ENCODE peak calls at places on chromosomes 1 and 21, in five cellular contexts. J is activated naive CD4-positive, alpha-beta T cell; L is stimulated activated effector memory CD8-positive, alpha-beta T cell treated with anti-CD3 and anti-CD28 coated beads, Interleukin-12 subunit alpha, Interleukin-12 subunit beta, amount 100 ng/mL, for 72 hours; V is HT1080; E is NCI-H1048. B is an unnamed sample.

GRCh38 chr1:2073382-2074230 is 23.4 kb downstream of the PRKCZ start:
- DNase-seq in V (no peak), L (no peak), E (no peak), J (no peak), B (no peak)

GRCh38 chr1:19811206-19811851 is 3.8 kb downstream of the RNF186 start:
- DNase-seq in E (no peak), V (peak), J (peak), L (peak), B (peak)

GRCh38 chr21:16775056-16775455 is 737.8 kb upstream of the CXADR start:
- DNase-seq in L (no peak), V (no peak), J (no peak), E (no peak), B (no peak)

GRCh38 chr1:7175507-7175906 is 390.3 kb downstream of the CAMTA1 start:
- DNase-seq in L (no peak), V (no peak), E (no peak), J (no peak), B (no peak)

GRCh38 chr1:117189109-117189437 is 21.7 kb downstream of the VTCN1 start:
- DNase-seq in J (no peak), L (no peak), E (no peak), V (no peak), B (no peak)

GRCh38 chr1:172533511-172534116 is 664 bp downstream of the SUCO start:
- DNase-seq in J (peak), V (peak), L (peak), E (no peak), B (peak)

GRCh38 chr1:55374801-55375616 is 159.8 kb upstream of the USP24 start:
- DNase-seq in V (no peak), J (no peak), L (no peak), E (no peak), B (no peak)

GRCh38 chr1:91513160-91513559 is 12.5 kb downstream of the CDC7 start:
- DNase-seq in E (no peak), J (no peak), V (no peak), L (no peak), B (no peak)

GRCh38 chr1:17630048-17630830 is 90.7 kb downstream of the ARHGEF10L start:
- DNase-seq in J (no peak), V (no peak), E (no peak), L (no peak), B (no peak)

GRCh38 chr1:33295023-33295422 is 25.9 kb downstream of the A3GALT2 start:
- DNase-seq in V (no peak), J (no peak), E (no peak), L (no peak), B (no peak)

GRCh38 chr1:155696524-155696923 is 7.6 kb downstream of the DAP3 start:
- DNase-seq in J (no peak), L (no peak), V (no peak), E (no peak), B (no peak)

GRCh38 chr1:41401899-41402298 is 40.7 kb downstream of the FOXO6 start:
- DNase-seq in V (no peak), E (no peak), J (no peak), L (no peak), B (no peak)

GRCh38 chr1:81600878-81601658 is 199.7 kb upstream of the ADGRL2 start:
- DNase-seq in L (no peak), J (no peak), V (no peak), E (no peak), B (no peak)

GRCh38 chr1:17260264-17260663 is 11.4 kb downstream of the PADI3 start:
- DNase-seq in V (no peak), E (no peak), J (no peak), L (no peak), B (no peak)

GRCh38 chr1:166166701-166167394 is at the start of gene FAM78B:
- DNase-seq in L (no peak), V (peak), E (peak), J (peak), B (no peak)

GRCh38 chr1:42739753-42740700 is at the start of gene CLDN19:
- DNase-seq in E (no peak), J (no peak), V (no peak), L (no peak), B (no peak)

GRCh38 chr1:111903858-111904449 is 85.5 kb downstream of the KCND3 start:
- DNase-seq in V (no peak), L (no peak), J (no peak), E (no peak), B (no peak)

GRCh38 chr1:22780696-22781095 is 70.1 kb downstream of the EPHB2 start:
- DNase-seq in V (peak), E (no peak), J (no peak), L (no peak), B (no peak)

GRCh38 chr1:228341814-228342626 is 64.6 kb downstream of the TRIM11 start:
- DNase-seq in V (no peak), J (no peak), E (no peak), L (no peak), B (no peak)

GRCh38 chr1:234823191-234824176 is 213.5 kb upstream of the IRF2BP2 start:
- DNase-seq in J (no peak), L (no peak), E (no peak), V (no peak), B (no peak)

GRCh38 chr1:115456441-115456961 is 118.5 kb upstream of the NGF start:
- DNase-seq in L (no peak), J (no peak), E (no peak), V (no peak), B (no peak)

GRCh38 chr1:7313081-7313546 is 458.0 kb upstream of the VAMP3 start:
- DNase-seq in J (no peak), E (no peak), L (no peak), V (peak), B (no peak)

GRCh38 chr1:201599548-201599947 is 60.6 kb downstream of the NAV1 start:
- DNase-seq in V (no peak), E (no peak), L (no peak), J (no peak), B (no peak)

GRCh38 chr1:225754940-225755635 is 22.5 kb upstream of the SRP9 start:
- DNase-seq in E (no peak), L (no peak), J (no peak), V (peak), B (no peak)

GRCh38 chr1:153919879-153920852 is 2.6 kb downstream of the GATAD2B start:
- DNase-seq in E (no peak), V (peak), J (no peak), L (no peak), B (peak)

GRCh38 chr1:111191496-111191895 is 8.9 kb downstream of the DENND2D start:
- DNase-seq in E (no peak), L (no peak), J (no peak), V (no peak), B (no peak)

GRCh38 chr1:110857964-110858948 is 14.7 kb upstream of the CD53 start:
- DNase-seq in L (no peak), J (no peak), V (no peak), E (no peak), B (peak)

GRCh38 chr1:4276238-4276637 is 376.2 kb upstream of the C1orf174 start:
- DNase-seq in V (no peak), E (no peak), L (no peak), J (no peak), B (no peak)

GRCh38 chr1:8425150-8425780 is 107.4 kb downstream of the SLC45A1 start:
- DNase-seq in E (no peak), V (no peak), J (no peak), L (no peak), B (no peak)

GRCh38 chr1:231751624-231751897 is 125.0 kb downstream of the DISC1 start:
- DNase-seq in L (no peak), J (no peak), E (no peak), V (no peak), B (no peak)

GRCh38 chr1:222919478-222919865 is 104.6 kb downstream of the DISP1 start:
- DNase-seq in J (no peak), E (no peak), L (no peak), V (no peak), B (no peak)

GRCh38 chr21:41762236-41762635 is 4.6 kb downstream of the RIPK4 start:
- DNase-seq in L (no peak), E (no peak), V (no peak), J (no peak), B (no peak)

GRCh38 chr1:223312273-223312672 is 51.7 kb downstream of the SUSD4 start:
- DNase-seq in E (no peak), V (no peak), L (no peak), J (no peak), B (no peak)

GRCh38 chr1:19454265-19455198 is 30.8 kb downstream of the CAPZB start:
- DNase-seq in J (no peak), E (no peak), V (no peak), L (no peak), B (no peak)

GRCh38 chr21:44526096-44526997 is 13.6 kb downstream of the KRTAP10-1 start:
- DNase-seq in E (no peak), J (no peak), V (no peak), L (no peak), B (no peak)

GRCh38 chr1:115296981-115297380 is 41.1 kb downstream of the NGF start:
- DNase-seq in L (no peak), V (peak), E (no peak), J (no peak), B (no peak)

GRCh38 chr1:13541435-13542215 is 27.8 kb upstream of the LRRC38 start:
- DNase-seq in L (no peak), J (no peak), E (no peak), V (no peak), B (no peak)

GRCh38 chr21:33685613-33686197 is 43.4 kb downstream of the ITSN1 start:
- DNase-seq in L (no peak), V (peak), J (no peak), E (no peak), B (no peak)

B was measured in NK-92 treated with Interleukin-12 subunit alpha and Interleukin-12 subunit beta, amount 100 ng/mL, for 24 hours.